ENCODE peak calls at places on chromosome 22, in six cellular contexts. M, W, U, V, N and D are unnamed samples.

GRCh38 chr22:43862074-43862881 is at the start of gene SULT4A1:
- DNase-seq in W (peak; percentile 69), U (peak; percentile 59), M (no peak), V (peak; percentile 69), N (peak; percentile 91), D (no peak)

GRCh38 chr22:47600281-47600680 is 837.8 kb downstream of the TBC1D22A start:
- DNase-seq in N (no peak), U (no peak), M (no peak), W (no peak), V (no peak), D (no peak)

GRCh38 chr22:44214764-44215163 is 34.0 kb downstream of the PARVG start:
- DNase-seq in N (no peak), V (no peak), M (no peak), U (no peak), W (peak; percentile 30), D (no peak)

GRCh38 chr22:36769541-36769940 is 6.4 kb downstream of the IFT27 start:
- DNase-seq in N (no peak), W (no peak), M (no peak), U (no peak), V (no peak), D (no peak)

GRCh38 chr22:38774496-38775166 is 18.8 kb upstream of the SUN2 start:
- DNase-seq in U (no peak), V (no peak), W (no peak), N (no peak), M (no peak), D (no peak)

GRCh38 chr22:31537019-31537535 is 40.7 kb downstream of the SFI1 start:
- DNase-seq in V (no peak), N (no peak), U (no peak), W (no peak), M (no peak), D (no peak)

GRCh38 chr22:29541845-29542244 is 11.7 kb downstream of the THOC5 start:
- DNase-seq in W (no peak), U (no peak), N (no peak), V (no peak), M (no peak), D (no peak)

GRCh38 chr22:27046126-27046525 is 388.7 kb downstream of the MIAT start:
- DNase-seq in W (no peak), M (no peak), V (no peak), U (no peak), N (no peak), D (no peak)

DNA sequence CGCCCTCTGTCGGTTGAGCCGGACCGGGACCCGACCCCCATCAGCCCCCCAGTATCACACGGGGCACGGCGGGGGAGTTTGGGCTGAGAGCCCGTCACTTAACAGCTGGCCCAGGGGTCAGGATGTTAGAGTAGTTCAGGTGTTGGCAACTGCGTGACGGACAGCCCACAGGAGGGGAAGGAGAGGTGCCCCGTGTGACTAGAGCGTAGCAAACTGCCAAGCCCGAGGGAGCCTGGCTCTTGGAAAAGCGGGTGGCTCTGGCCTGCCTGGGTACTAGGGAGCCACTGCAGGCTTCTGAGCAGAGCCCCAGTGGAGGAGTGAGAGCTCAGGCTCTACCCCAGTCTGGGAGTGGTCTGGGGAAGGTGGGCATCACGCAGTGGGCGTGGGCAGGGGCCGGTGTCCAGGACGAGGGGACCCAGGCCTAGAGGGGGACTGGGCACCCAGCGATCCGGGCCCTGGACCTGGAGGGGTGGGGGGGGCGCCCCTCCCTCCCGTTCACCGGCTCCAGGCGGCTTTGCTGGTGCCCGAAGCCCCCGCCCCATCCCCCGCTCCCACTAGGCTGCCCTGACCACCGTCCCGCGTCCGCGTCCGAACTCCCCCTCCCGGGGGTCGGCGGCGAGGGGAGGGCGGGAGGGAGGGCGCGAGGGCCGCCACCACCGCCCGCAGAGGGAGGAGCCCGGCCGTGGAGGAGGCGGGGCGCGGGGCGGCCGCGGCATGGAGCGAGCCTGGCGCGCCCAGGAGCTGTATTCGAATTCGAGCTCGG is 24.4 kb downstream of the SHANK3 start:
- DNase-seq in U (peak; percentile 68), V (no peak), W (peak; percentile 76), M (peak; percentile 23), N (peak; percentile 81), D (no peak)
- H3K27ac ChIP-seq in U (no peak overlapping the region), V (no peak overlapping the region), W (no peak overlapping the region), M (no peak overlapping the region), N (no peak overlapping the region), D (peak overlapping the region; percentile 39)

GRCh38 chr22:42648017-42648367 is 1.2 kb downstream of the CYB5R3 start:
- DNase-seq in U (no peak), W (no peak), N (no peak), V (no peak), M (no peak), D (no peak)

GRCh38 chr22:42644422-42645340 is 4.3 kb upstream of the ATP5MGL start:
- DNase-seq in V (peak; percentile 85), W (peak; percentile 86), N (no peak), U (no peak), M (peak; percentile 67), D (no peak)

GRCh38 chr22:42646569-42647525 is 2.3 kb downstream of the CYB5R3 start:
- DNase-seq in M (no peak), W (no peak), V (peak; percentile 87), N (no peak), U (peak; percentile 73), D (no peak)

GRCh38 chr22:42645341-42645937 is 3.8 kb downstream of the CYB5R3 start:
- DNase-seq in M (no peak), W (no peak), U (no peak), V (peak; percentile 63), N (no peak), D (no peak)

GRCh38 chr22:42645938-42646568 is 3.1 kb downstream of the CYB5R3 start:
- DNase-seq in W (no peak), N (no peak), U (no peak), V (no peak), M (no peak), D (no peak)
- H3K27ac ChIP-seq in W (peak overlapping the region; percentile 91), N (no peak overlapping the region), U (peak overlapping the region; percentile 51), V (peak overlapping the region; percentile 94), M (peak overlapping the region; percentile 96), D (peak overlapping the region; percentile 27)

GRCh38 chr22:17884084-17884483 is 109.8 kb upstream of the BID start:
- DNase-seq in V (no peak), W (no peak), M (no peak), N (no peak), U (peak; percentile 54), D (no peak)
- H3K27ac ChIP-seq in V (no peak overlapping the region), W (no peak overlapping the region), M (peak overlapping the region; percentile 79), N (no peak overlapping the region), U (no peak overlapping the region), D (peak overlapping the region; percentile 52)

DNA sequence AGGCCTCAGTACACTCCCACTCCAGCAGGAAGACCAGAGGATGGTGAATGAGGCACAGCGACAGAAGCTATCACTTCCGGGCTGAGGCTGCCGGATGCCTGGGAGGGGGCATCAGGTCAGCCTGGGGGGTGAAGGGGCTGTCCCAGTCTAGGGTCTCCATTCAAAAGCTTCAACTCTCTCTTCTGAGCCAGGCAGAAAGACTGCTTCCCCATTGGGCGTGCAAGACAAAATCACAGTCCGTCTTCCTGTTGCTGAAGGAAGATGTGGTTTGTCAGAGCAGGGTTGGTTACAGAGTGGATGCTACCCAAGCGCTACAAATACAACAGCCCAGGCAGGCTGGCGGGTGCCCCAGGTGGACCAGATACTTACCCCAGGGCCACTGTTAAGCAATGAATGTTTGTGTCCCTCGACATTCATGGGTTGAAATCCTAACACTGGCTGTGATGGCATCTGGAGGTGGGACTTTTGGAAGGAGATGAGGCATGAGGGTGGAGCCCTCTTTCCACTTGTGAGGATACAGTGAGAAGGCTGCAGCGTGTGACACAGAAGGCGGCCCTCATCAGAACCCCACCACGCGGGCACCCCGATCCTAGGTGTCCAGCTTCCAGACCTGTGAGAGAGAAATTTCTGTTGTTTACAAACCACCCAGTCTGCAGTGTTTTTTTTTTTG is 12.0 kb downstream of the UPK3A start:
- DNase-seq in N (no peak), M (no peak), W (no peak), V (no peak), U (no peak), D (no peak)
- H3K27ac ChIP-seq in N (no peak overlapping the region), M (no peak overlapping the region), W (no peak overlapping the region), V (no peak overlapping the region), U (no peak overlapping the region), D (no peak overlapping the region)

GRCh38 chr22:23772315-23773246 is at the start of gene MMP11:
- DNase-seq in V (no peak), W (peak; percentile 88), N (peak; percentile 88), U (peak; percentile 85), M (peak; percentile 71), D (no peak)
- H3K27ac ChIP-seq in V (no peak within 1 kb of the TSS), W (no peak within 1 kb of the TSS), N (no peak within 1 kb of the TSS), U (no peak within 1 kb of the TSS), M (no peak within 1 kb of the TSS), D (no peak within 1 kb of the TSS)

DNA sequence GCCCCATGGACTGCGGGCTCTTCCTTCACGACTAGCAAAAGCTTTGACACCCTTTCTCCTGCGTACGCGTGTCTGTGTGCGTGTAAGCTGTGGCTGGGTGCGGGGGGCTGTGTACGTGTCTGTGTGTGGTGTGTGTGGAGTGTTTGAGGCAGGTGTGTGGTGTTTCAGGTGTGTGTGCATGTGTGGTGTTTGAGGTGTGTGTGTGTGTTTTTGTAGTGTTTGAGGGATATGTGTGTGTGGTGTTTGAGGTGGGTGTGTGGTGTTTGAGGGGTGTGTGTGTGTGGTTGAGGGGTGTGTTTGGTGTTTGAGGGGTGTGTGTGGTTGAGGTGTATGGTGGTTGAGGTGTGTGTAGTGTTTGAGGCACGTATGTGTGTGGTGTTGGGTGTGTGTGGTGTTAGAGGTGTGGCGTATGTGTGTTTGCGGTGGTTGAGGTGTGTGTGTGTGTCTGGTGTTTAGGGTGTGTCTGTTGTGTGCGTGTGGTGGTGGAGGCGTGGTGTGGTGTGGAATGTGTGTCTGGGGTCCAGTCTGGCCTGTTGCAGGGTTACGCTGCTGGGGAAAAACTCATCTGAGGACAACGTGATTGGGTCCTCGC is 687 bp upstream of the ARSA start:
- DNase-seq in U (no peak), W (peak; percentile 63), M (no peak), V (no peak), N (no peak), D (no peak)
- H3K27ac ChIP-seq in U (peak overlapping the region; percentile 57), W (no peak overlapping the region), M (peak overlapping the region; percentile 80), V (peak overlapping the region; percentile 69), N (no peak overlapping the region), D (no peak overlapping the region)

DNA sequence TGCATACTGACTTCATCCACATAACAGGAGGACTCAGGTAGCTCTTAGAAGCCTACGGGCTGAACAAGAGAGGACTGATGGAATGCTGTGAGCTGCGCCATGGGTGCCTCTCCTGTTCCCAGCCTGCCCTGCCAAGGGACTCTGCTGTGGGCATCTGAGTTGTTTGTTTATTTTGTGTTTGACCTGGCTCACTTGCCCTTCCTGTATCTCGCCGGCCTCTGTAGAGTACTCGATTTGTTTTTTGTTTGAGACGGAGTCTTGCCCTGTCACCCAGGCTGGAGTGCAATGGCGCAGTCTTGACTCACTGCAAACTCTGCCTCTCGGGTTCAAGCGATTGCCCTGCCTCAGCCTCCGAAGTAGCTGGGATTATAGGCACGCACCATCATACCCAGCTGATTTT is 1.8 kb downstream of the TTC38 start:
- DNase-seq in V (no peak), M (no peak), U (no peak), N (no peak), W (peak; percentile 42), D (no peak)
- H3K27ac ChIP-seq in V (peak overlapping the region; percentile 4), M (peak overlapping the region; percentile 84), U (no peak overlapping the region), N (no peak overlapping the region), W (no peak overlapping the region), D (no peak overlapping the region)

GRCh38 chr22:28426346-28427132 is 253.1 kb downstream of the TTC28 start:
- DNase-seq in N (no peak), U (no peak), M (no peak), W (no peak), V (no peak), D (no peak)
- H3K27ac ChIP-seq in N (no peak overlapping the region), U (no peak overlapping the region), M (no peak overlapping the region), W (peak overlapping the region; percentile 57), V (no peak overlapping the region), D (no peak overlapping the region)